ENCODE peak calls at places on chromosomes 16 and 17, in nine cellular contexts. J is endothelial cell of umbilical vein, O is stomach, C is sigmoid colon, B is spleen, W is breast epithelium, F is esophagus muscularis mucosa, Y is upper lobe of left lung, E is HCT116. D is an unnamed sample.

GRCh38 chr17:40942553-40942952 is 5.1 kb upstream of the KRT23 start:
- DNase-seq in J (no peak), O (no peak), C (no peak), B (no peak), W (no peak), F (no peak), Y (no peak), E (no peak), D (no peak)

GRCh38 chr16:11560701-11561439 is 25.8 kb downstream of the LITAF start:
- DNase-seq in J (peak; percentile 54), O (no peak), C (no peak), B (no peak), W (no peak), F (no peak), Y (peak; percentile 29), E (no peak), D (peak; percentile 26)

GRCh38 chr17:64110436-64111152 is 19.4 kb downstream of the ERN1 start:
- DNase-seq in J (peak; percentile 80), O (no peak), C (no peak), B (no peak), W (no peak), F (no peak), Y (no peak), E (no peak), D (no peak)

GRCh38 chr17:32998111-32998892 is 6.7 kb downstream of the SPACA3 start:
- DNase-seq in J (peak; percentile 67), O (peak; percentile 87), C (peak; percentile 80), B (peak; percentile 88), W (peak; percentile 53), F (no peak), Y (peak; percentile 64), E (peak; percentile 55), D (peak; percentile 87)

GRCh38 chr17:77901476-77901875 is 57.0 kb upstream of the TNRC6C start:
- DNase-seq in J (no peak), O (no peak), C (peak; percentile 47), B (no peak), W (no peak), F (no peak), Y (no peak), E (no peak), D (no peak)

GRCh38 chr17:55300479-55301290 is 35.9 kb downstream of the HLF start:
- DNase-seq in J (no peak), O (no peak), C (no peak), B (no peak), W (no peak), F (no peak), Y (no peak), E (no peak), D (no peak)

GRCh38 chr16:12130691-12131302 is 154.3 kb downstream of the SNX29 start:
- DNase-seq in J (no peak), O (no peak), C (no peak), B (no peak), W (no peak), F (no peak), Y (no peak), E (no peak), D (no peak)

GRCh38 chr17:32529604-32530003 is 42.8 kb downstream of the CDK5R1 start:
- DNase-seq in J (no peak), O (no peak), C (no peak), B (no peak), W (no peak), F (no peak), Y (no peak), E (no peak), D (no peak)

GRCh38 chr17:50149099-50149424 is 1.4 kb downstream of the PPP1R9B start:
- DNase-seq in J (no peak), O (no peak), C (no peak), B (no peak), W (no peak), F (no peak), Y (no peak), E (no peak), D (no peak)

GRCh38 chr17:50146927-50147640 is 3.4 kb downstream of the PPP1R9B start:
- DNase-seq in J (no peak), O (no peak), C (no peak), B (no peak), W (no peak), F (no peak), Y (no peak), E (no peak), D (no peak)

GRCh38 chr17:50149425-50150353 is 788 bp downstream of the PPP1R9B start:
- DNase-seq in J (peak; percentile 59), O (peak; percentile 77), C (peak; percentile 80), B (peak; percentile 95), W (no peak), F (no peak), Y (peak; percentile 71), E (no peak), D (peak; percentile 74)

GRCh38 chr17:50147841-50148225 is 2.6 kb downstream of the PPP1R9B start:
- DNase-seq in J (no peak), O (no peak), C (no peak), B (no peak), W (no peak), F (no peak), Y (no peak), E (no peak), D (peak; percentile 43)

DNA sequence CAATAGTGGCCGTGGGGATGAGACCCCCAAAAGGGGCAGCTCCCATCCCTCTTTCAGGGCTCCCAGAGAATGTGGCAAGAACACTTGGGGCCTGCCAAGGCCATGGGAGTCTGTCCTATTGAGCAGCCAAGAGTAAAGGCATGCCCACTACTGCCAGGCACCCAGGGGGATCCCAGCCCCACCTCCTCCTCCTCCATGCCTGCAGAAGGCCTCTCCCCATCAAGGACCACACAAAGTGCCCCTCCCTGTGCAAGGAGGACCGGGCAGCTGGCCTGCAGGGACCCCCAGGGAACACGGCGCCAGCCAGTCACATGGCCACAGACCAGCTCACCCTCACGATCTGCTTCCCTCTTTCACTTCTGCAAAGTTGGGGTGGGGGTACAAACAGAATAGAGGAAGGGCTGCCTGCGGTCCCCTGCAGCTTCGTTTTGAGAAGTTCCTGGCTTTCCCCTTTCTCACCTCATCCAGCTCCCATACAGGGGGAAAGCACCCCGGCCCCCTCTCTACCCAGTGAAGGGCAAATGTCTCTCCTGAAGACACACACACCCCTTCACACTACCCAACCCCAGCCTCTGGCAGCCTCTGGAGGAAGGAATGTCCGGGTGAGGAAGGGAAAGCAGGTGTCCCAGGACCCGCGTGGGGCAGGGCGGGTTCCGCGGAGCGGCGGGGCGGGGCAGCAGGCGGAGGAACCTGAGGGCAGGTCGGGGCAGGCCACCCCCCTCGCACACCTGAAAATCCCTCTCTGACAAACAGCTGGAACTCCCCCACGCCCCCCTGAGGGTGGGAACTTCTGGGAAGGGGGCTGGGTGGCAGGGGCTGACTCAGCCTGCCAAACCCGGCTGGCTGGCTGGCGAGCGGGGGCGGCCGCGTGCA is 2.0 kb downstream of the PPP1R9B start:
- DNase-seq in J (no peak), O (peak; percentile 62), C (no peak), B (peak; percentile 95), W (peak; percentile 78), F (no peak), Y (peak; percentile 78), E (no peak), D (peak; percentile 78)
- TF ChIP-seq CTCF in J (no peak), O (no peak), C (peak; percentile 14), B (no peak), W (peak; percentile 26), F (peak; percentile 22), Y (no peak), E (peak; percentile 17), D (peak; percentile 14)

DNA sequence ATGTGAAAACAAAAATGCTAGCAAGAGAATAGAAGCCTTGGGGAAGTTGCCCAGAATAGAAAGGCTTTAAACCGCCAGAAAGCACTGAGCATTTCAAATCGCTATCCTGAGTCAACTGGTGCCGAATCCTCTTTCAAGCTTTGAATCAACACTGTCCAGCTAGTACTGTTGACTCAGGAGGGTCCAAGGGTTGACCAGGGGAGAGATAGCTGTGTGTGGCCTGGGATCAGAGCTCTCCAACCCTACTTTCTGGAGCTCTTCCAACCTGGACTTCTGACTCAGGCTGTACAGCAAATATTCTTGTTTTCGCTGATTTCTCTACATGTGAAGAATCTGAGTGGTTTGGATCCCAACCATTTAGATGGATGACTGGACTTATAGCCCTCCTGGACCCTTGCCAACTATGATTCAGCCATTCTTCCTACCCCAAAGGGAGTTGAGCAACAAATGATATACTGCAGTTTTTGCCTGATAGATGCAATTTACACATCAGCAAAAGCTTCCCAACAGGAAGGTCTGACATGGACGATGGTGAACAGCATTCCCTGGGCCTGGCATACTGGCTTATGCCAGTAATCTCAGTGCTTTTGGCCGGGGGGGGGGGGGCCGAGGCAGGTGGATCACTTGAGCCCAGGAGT is 154.0 kb upstream of the SDK2 start:
- DNase-seq in J (no peak), O (peak; percentile 50), C (no peak), B (no peak), W (no peak), F (no peak), Y (no peak), E (no peak), D (peak; percentile 21)
- TF ChIP-seq POLR2AphosphoS5 in J (no peak), O (peak; percentile 69), C (no peak), B (no peak), W (no peak), F (no peak), Y (no peak), E (no peak), D (no peak)

GRCh38 chr16:1992475-1993292 is 2.9 kb downstream of the SYNGR3 start:
- DNase-seq in J (no peak), O (no peak), C (no peak), B (no peak), W (no peak), F (no peak), Y (no peak), E (no peak), D (no peak)
- TF ChIP-seq POLR2A in J (no peak), O (no peak), C (no peak), B (no peak), W (no peak), F (no peak), Y (no peak), E (no peak), D (no peak)

GRCh38 chr17:75067856-75068255 is 19.9 kb upstream of the SLC16A5 start:
- DNase-seq in J (no peak), O (no peak), C (no peak), B (peak; percentile 17), W (no peak), F (no peak), Y (no peak), E (no peak), D (no peak)

GRCh38 chr17:75068750-75069149 is 19.0 kb upstream of the SLC16A5 start:
- DNase-seq in J (no peak), O (no peak), C (no peak), B (no peak), W (no peak), F (no peak), Y (no peak), E (no peak), D (no peak)

GRCh38 chr17:75073618-75074047 is 14.1 kb upstream of the SLC16A5 start:
- DNase-seq in J (no peak), O (no peak), C (peak; percentile 80), B (peak; percentile 30), W (peak; percentile 44), F (no peak), Y (no peak), E (no peak), D (peak; percentile 53)

GRCh38 chr17:75065562-75066151 is 18.6 kb downstream of the KCTD2 start:
- DNase-seq in J (peak; percentile 46), O (no peak), C (no peak), B (peak; percentile 31), W (no peak), F (no peak), Y (no peak), E (no peak), D (no peak)

DNA sequence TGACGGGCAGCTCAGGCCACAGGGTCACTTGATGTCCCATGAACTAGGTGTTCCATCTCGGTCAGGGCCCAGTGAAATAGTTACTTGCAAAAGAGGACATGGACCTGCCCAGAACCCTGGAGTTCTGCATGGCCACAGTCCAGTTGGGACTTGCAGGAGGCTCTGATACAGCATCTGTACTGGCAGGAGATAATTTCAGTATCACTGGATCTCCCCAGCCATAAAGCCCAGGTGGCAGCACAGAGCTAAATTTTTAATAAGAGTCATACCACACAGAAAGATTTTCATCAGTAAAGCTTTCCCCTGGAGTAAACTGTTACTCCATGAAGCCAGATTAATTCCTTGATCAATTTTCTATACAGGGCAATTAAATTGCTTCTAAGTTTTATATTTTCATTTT is 18.0 kb upstream of the SLC16A5 start:
- DNase-seq in J (peak; percentile 45), O (peak; percentile 43), C (no peak), B (peak; percentile 33), W (no peak), F (no peak), Y (no peak), E (no peak), D (no peak)
- TF ChIP-seq CTCF in J (peak; percentile 23), O (peak; percentile 36), C (no peak), B (peak; percentile 11), W (peak; percentile 38), F (no peak), Y (peak; percentile 42), E (peak; percentile 57), D (peak; percentile 25)

D was measured in transverse colon.